ENCODE peak calls at places on chromosome 22, in ten cellular contexts. A is HFF-Myc, G is HCT116, R is colonic mucosa, W is MCF 10A, L is lung, N is astrocyte of the cerebellum, F is GM10248, B is right atrium auricular region, H is upper lobe of right lung. Y is an unnamed sample.

GRCh38 chr22:43088616-43088978 is 594 bp downstream of the TTLL1 start:
- DNase-seq in A (no peak), G (no peak), R (no peak), W (no peak), L (no peak), N (no peak), F (no peak), B (no peak), H (no peak), Y (no peak)

GRCh38 chr22:18056161-18056666 is 21.6 kb upstream of the PEX26 start:
- DNase-seq in A (peak), G (no peak), R (no peak), W (no peak), L (no peak), N (no peak), F (peak), B (no peak), H (peak), Y (peak)

GRCh38 chr22:32144875-32145274 is 14.2 kb downstream of the C22orf42 start:
- DNase-seq in A (no peak), G (no peak), R (no peak), W (peak), L (no peak), N (no peak), F (no peak), B (no peak), H (no peak), Y (no peak)

GRCh38 chr22:43446037-43446803 is 34.4 kb downstream of the MPPED1 start:
- DNase-seq in A (no peak), G (no peak), R (no peak), W (no peak), L (no peak), N (no peak), F (no peak), B (no peak), H (peak), Y (no peak)

GRCh38 chr22:25930083-25930482 is 188.1 kb downstream of the MYO18B start:
- DNase-seq in A (no peak), G (no peak), R (no peak), W (no peak), L (no peak), N (no peak), F (no peak), B (no peak), H (no peak), Y (no peak)

GRCh38 chr22:20011993-20012740 is 4.5 kb downstream of the ARVCF start:
- DNase-seq in A (no peak), G (no peak), R (no peak), W (no peak), L (no peak), N (no peak), F (no peak), B (no peak), H (no peak), Y (no peak)

GRCh38 chr22:31139866-31140716 is at the start of gene PLA2G3:
- DNase-seq in A (peak), G (no peak), R (peak), W (peak), L (peak), N (peak), F (no peak), B (no peak), H (peak), Y (no peak)

GRCh38 chr22:24699861-24700260 is 74.7 kb downstream of the PIWIL3 start:
- DNase-seq in A (no peak), G (no peak), R (no peak), W (no peak), L (no peak), N (no peak), F (no peak), B (no peak), H (no peak), Y (no peak)

GRCh38 chr22:19958083-19959042 is 16.7 kb upstream of the TXNRD2 start:
- DNase-seq in A (no peak), G (no peak), R (no peak), W (no peak), L (no peak), N (no peak), F (no peak), B (no peak), H (no peak), Y (no peak)

GRCh38 chr22:48198489-48199459 is 1436.3 kb downstream of the TBC1D22A start:
- DNase-seq in A (no peak), G (no peak), R (peak), W (no peak), L (peak), N (no peak), F (no peak), B (peak), H (no peak), Y (no peak)

GRCh38 chr22:19606332-19607197 is 82.4 kb upstream of the CLDN5 start:
- DNase-seq in A (no peak), G (no peak), R (no peak), W (no peak), L (no peak), N (no peak), F (no peak), B (no peak), H (no peak), Y (no peak)

GRCh38 chr22:42928969-42929837 is 72.1 kb upstream of the ARFGAP3 start:
- DNase-seq in A (no peak), G (no peak), R (no peak), W (no peak), L (peak), N (no peak), F (no peak), B (peak), H (peak), Y (peak)

GRCh38 chr22:29149841-29150555 is 55.7 kb upstream of the EMID1 start:
- DNase-seq in A (no peak), G (no peak), R (no peak), W (no peak), L (no peak), N (no peak), F (no peak), B (no peak), H (peak), Y (no peak)

GRCh38 chr22:43481528-43482309 is 69.9 kb downstream of the MPPED1 start:
- DNase-seq in A (no peak), G (no peak), R (no peak), W (peak), L (no peak), N (no peak), F (no peak), B (no peak), H (no peak), Y (peak)

GRCh38 chr22:43249789-43250188 is 62.9 kb upstream of the TTLL12 start:
- DNase-seq in A (no peak), G (no peak), R (no peak), W (no peak), L (no peak), N (no peak), F (no peak), B (no peak), H (no peak), Y (no peak)

GRCh38 chr22:32202161-32202538 is 2.7 kb downstream of the RFPL2 start:
- DNase-seq in A (no peak), G (no peak), R (no peak), W (no peak), L (no peak), N (no peak), F (no peak), B (no peak), H (no peak), Y (no peak)

DNA sequence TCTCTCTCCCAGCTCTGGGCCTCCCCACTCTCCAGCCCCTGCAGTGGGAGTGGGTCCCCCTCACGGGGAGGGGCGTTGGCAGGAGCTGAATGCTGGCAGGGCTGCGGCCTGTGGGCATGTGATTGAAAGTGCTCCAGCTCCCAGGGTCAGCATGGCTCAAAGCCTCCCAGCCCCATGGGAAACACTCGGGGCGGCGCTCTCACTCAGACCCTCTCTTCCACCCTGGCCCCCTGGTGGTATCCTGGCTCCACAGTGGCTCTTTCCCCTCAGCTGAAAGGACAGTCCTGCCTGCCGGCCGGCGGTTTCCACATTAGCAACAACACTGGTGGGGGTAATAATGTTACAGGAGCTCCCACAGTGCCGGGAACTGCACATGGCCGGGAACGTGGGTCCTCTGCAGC is 35.5 kb downstream of the POLR3H start:
- DNase-seq in A (no peak), G (no peak), R (no peak), W (no peak), L (no peak), N (no peak), F (no peak), B (no peak), H (no peak), Y (no peak)
- TF ChIP-seq CTCF in A (no peak), G (no peak), R (no peak), W (no peak), L (no peak), N (peak), F (no peak), B (no peak), H (no peak), Y (no peak)

GRCh38 chr22:22959147-22959827 is 71.7 kb downstream of the IGLL5 start:
- DNase-seq in A (peak), G (peak), R (peak), W (peak), L (peak), N (peak), F (peak), B (peak), H (no peak), Y (peak)
- TF ChIP-seq CTCF in A (peak), G (peak), R (peak), W (peak), L (peak), N (peak), F (peak), B (peak), H (peak), Y (peak)

DNA sequence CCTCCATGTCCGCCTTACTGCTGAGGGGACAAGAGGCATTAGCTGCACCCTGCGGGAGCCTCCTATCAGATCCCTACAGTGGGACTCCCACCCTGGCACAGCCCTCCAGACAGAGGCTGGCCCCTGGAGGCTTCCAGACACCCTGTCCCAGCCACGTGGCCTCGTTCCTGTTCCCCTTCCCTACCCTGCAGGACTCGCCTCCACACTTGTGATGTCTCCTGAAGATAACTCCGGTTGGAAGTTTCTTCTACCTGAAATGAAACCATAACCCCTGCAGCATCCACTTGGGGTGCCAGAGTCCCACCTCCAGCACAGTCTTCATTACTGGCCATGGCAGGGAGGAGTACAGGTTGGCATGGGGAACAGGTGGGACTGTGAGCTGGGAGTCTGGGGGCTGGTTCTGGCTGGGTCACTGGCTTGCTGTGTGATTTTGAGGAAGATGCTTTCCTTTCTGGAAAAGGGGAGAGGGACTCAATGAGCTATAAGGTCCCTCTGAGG is 4.9 kb upstream of the SH3BP1 start:
- DNase-seq in A (no peak), G (no peak), R (no peak), W (no peak), L (no peak), N (no peak), F (no peak), B (no peak), H (no peak), Y (no peak)
- TF ChIP-seq CTCF in A (peak), G (no peak), R (no peak), W (peak), L (no peak), N (peak), F (no peak), B (no peak), H (no peak), Y (no peak)

GRCh38 chr22:50271011-50271394 is 823 bp upstream of the MAPK11 start:
- DNase-seq in A (no peak), G (no peak), R (no peak), W (no peak), L (no peak), N (no peak), F (no peak), B (no peak), H (no peak), Y (no peak)

GRCh38 chr22:50270302-50271010 is at the start of gene MAPK11:
- DNase-seq in A (no peak), G (no peak), R (peak), W (peak), L (peak), N (no peak), F (peak), B (peak), H (peak), Y (peak)

GRCh38 chr22:50269573-50270301 is 443 bp downstream of the MAPK11 start:
- DNase-seq in A (no peak), G (no peak), R (no peak), W (no peak), L (no peak), N (no peak), F (peak), B (no peak), H (no peak), Y (peak)

GRCh38 chr22:50272103-50272782 is 2.1 kb upstream of the MAPK11 start:
- DNase-seq in A (no peak), G (no peak), R (no peak), W (no peak), L (no peak), N (no peak), F (no peak), B (no peak), H (no peak), Y (no peak)

GRCh38 chr22:50271519-50271970 is 1.4 kb upstream of the MAPK11 start:
- DNase-seq in A (no peak), G (no peak), R (peak), W (peak), L (peak), N (no peak), F (peak), B (no peak), H (peak), Y (peak)
- TF ChIP-seq CTCF in A (no peak), G (no peak), R (no peak), W (no peak), L (no peak), N (no peak), F (peak), B (no peak), H (no peak), Y (no peak)

GRCh38 chr22:50624347-50625130 is 3.4 kb downstream of the ARSA start:
- DNase-seq in A (no peak), G (no peak), R (no peak), W (no peak), L (no peak), N (no peak), F (no peak), B (no peak), H (peak), Y (no peak)

GRCh38 chr22:50622723-50623327 is 5.1 kb downstream of the ARSA start:
- DNase-seq in A (no peak), G (peak), R (peak), W (peak), L (no peak), N (no peak), F (no peak), B (no peak), H (no peak), Y (no peak)

GRCh38 chr22:50621491-50621880 is 6.5 kb downstream of the ARSA start:
- DNase-seq in A (no peak), G (no peak), R (no peak), W (peak), L (no peak), N (no peak), F (peak), B (no peak), H (peak), Y (peak)

GRCh38 chr22:50620861-50621490 is 7.0 kb downstream of the ARSA start:
- DNase-seq in A (no peak), G (no peak), R (peak), W (peak), L (no peak), N (no peak), F (peak), B (no peak), H (peak), Y (peak)

GRCh38 chr22:50621948-50622722 is 5.8 kb downstream of the ARSA start:
- DNase-seq in A (no peak), G (no peak), R (peak), W (peak), L (no peak), N (no peak), F (peak), B (no peak), H (peak), Y (peak)
- TF ChIP-seq CTCF in A (peak), G (peak), R (no peak), W (no peak), L (no peak), N (peak), F (peak), B (no peak), H (peak), Y (peak)

GRCh38 chr22:39003165-39003638 is 10.9 kb upstream of the APOBEC3C start:
- DNase-seq in A (peak), G (peak), R (peak), W (peak), L (peak), N (peak), F (peak), B (peak), H (peak), Y (peak)
- TF ChIP-seq CTCF in A (peak), G (peak), R (peak), W (peak), L (peak), N (peak), F (peak), B (peak), H (peak), Y (peak)

DNA sequence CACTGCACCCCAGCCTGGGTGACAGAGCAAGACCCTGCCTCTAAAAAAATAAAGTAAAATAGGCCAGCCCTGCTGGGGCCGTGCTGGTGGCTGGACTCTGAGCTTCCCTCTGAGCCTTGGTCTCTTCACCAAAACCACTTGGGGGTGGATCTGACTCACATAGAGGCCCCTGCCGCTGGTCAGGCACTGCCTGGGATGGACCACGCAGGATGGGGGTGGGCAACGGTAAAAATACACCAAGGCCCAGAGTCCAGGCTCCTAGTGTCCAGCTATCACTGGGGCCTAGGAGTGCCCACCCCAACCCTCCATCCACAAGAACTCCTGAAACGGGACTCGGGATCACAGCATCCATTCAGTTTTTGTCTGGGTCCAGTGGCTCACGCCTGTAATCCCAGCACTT is 12.3 kb upstream of the UPK3A start:
- DNase-seq in A (no peak), G (no peak), R (no peak), W (no peak), L (no peak), N (no peak), F (no peak), B (no peak), H (no peak), Y (no peak)
- TF ChIP-seq CTCF in A (no peak), G (no peak), R (no peak), W (no peak), L (no peak), N (no peak), F (no peak), B (no peak), H (no peak), Y (no peak)

GRCh38 chr22:39416319-39416718 is 16.7 kb downstream of the TAB1 start:
- DNase-seq in A (no peak), G (no peak), R (no peak), W (no peak), L (no peak), N (no peak), F (no peak), B (no peak), H (no peak), Y (no peak)

GRCh38 chr22:39417641-39418040 is 18.1 kb downstream of the TAB1 start:
- DNase-seq in A (no peak), G (no peak), R (no peak), W (no peak), L (no peak), N (no peak), F (no peak), B (no peak), H (no peak), Y (no peak)

GRCh38 chr22:39419911-39420310 is 20.3 kb downstream of the TAB1 start:
- DNase-seq in A (no peak), G (no peak), R (no peak), W (no peak), L (no peak), N (no peak), F (no peak), B (no peak), H (no peak), Y (no peak)

GRCh38 chr22:39419096-39419495 is 19.5 kb downstream of the TAB1 start:
- DNase-seq in A (no peak), G (no peak), R (no peak), W (no peak), L (no peak), N (no peak), F (no peak), B (no peak), H (no peak), Y (no peak)

GRCh38 chr22:39418696-39419095 is 19.1 kb downstream of the TAB1 start:
- DNase-seq in A (no peak), G (no peak), R (no peak), W (no peak), L (no peak), N (no peak), F (no peak), B (no peak), H (no peak), Y (no peak)
- TF ChIP-seq CTCF in A (no peak), G (no peak), R (no peak), W (no peak), L (no peak), N (no peak), F (no peak), B (no peak), H (no peak), Y (no peak)

Y was measured in GM20000.